ENCODE peak calls at places on chromosomes 11 and 22, in seven cellular contexts. U is astrocyte of the spinal cord, H is fibroblast of pulmonary artery, Z is fibroblast of the aortic adventitia, Q is SJSA1, G is dorsolateral prefrontal cortex, L is IMR-90. D is an unnamed sample.

GRCh38 chr22:25753252-25753651 is 11.3 kb downstream of the MYO18B start:
- DNase-seq in Q (no peak), H (no peak), L (no peak), G (no peak), U (no peak), Z (no peak), D (no peak)

GRCh38 chr11:22633354-22633902 is 7.8 kb upstream of the FANCF start:
- DNase-seq in G (no peak), Z (no peak), Q (no peak), H (no peak), L (no peak), U (no peak), D (peak; percentile 8)

GRCh38 chr11:65401073-65401802 is 14.8 kb downstream of the FRMD8 start:
- DNase-seq in L (no peak), Z (no peak), G (no peak), Q (no peak), H (no peak), U (no peak), D (no peak)

GRCh38 chr22:24325105-24325757 is 54.6 kb downstream of the SPECC1L start:
- DNase-seq in U (peak; percentile 87), G (no peak), Z (peak; percentile 94), L (peak; percentile 92), Q (peak; percentile 54), H (peak; percentile 92), D (peak; percentile 63)

GRCh38 chr11:39174965-39175364 is 2284.5 kb downstream of the LRRC4C start:
- DNase-seq in U (no peak), Z (no peak), Q (no peak), L (no peak), H (no peak), G (no peak), D (no peak)

GRCh38 chr11:115869780-115870431 is 365.7 kb upstream of the CADM1 start:
- DNase-seq in G (no peak), U (peak; percentile 5), H (peak; percentile 3), L (peak; percentile 51), Q (peak; percentile 46), Z (no peak), D (peak; percentile 1)

GRCh38 chr11:45483361-45483760 is 182.1 kb downstream of the CHST1 start:
- DNase-seq in G (no peak), Z (no peak), Q (no peak), H (no peak), U (no peak), L (no peak), D (no peak)

GRCh38 chr11:3954448-3955298 is 99.2 kb downstream of the STIM1 start:
- DNase-seq in H (no peak), G (no peak), L (peak; percentile 58), U (peak; percentile 43), Z (no peak), Q (no peak), D (peak; percentile 92)

GRCh38 chr11:77195071-77195705 is 67.1 kb downstream of the MYO7A start:
- DNase-seq in Z (no peak), Q (no peak), U (no peak), H (no peak), L (no peak), G (peak; percentile 24), D (no peak)

GRCh38 chr11:35373284-35373933 is 45.9 kb downstream of the SLC1A2 start:
- DNase-seq in L (peak; percentile 27), U (no peak), Z (no peak), Q (no peak), H (no peak), G (no peak), D (peak; percentile 8)

GRCh38 chr11:119306373-119306890 is 10.5 kb downstream of the MCAM start:
- DNase-seq in Z (peak; percentile 19), H (peak; percentile 49), U (no peak), G (no peak), Q (no peak), L (peak; percentile 42), D (no peak)

GRCh38 chr22:37745548-37746365 is 48.9 kb downstream of the TRIOBP start:
- DNase-seq in Z (peak; percentile 80), H (peak; percentile 85), Q (peak; percentile 91), G (peak; percentile 87), L (peak; percentile 84), U (peak; percentile 91), D (peak; percentile 91)

GRCh38 chr11:86421976-86422770 is 47.5 kb downstream of the CCDC81 start:
- DNase-seq in L (no peak), U (no peak), H (no peak), Q (no peak), G (no peak), Z (no peak), D (peak; percentile 19)

GRCh38 chr22:46011627-46012181 is 34.7 kb upstream of the WNT7B start:
- DNase-seq in Q (no peak), G (peak; percentile 29), L (no peak), Z (no peak), U (no peak), H (no peak), D (no peak)

GRCh38 chr22:48173061-48173849 is 1410.8 kb downstream of the TBC1D22A start:
- DNase-seq in U (no peak), Q (no peak), L (no peak), H (no peak), Z (no peak), G (no peak), D (no peak)

GRCh38 chr22:32164084-32164894 is 5.2 kb upstream of the C22orf42 start:
- DNase-seq in Z (no peak), H (no peak), U (no peak), Q (peak; percentile 24), L (no peak), G (no peak), D (no peak)

GRCh38 chr22:48161354-48161753 is 1398.9 kb downstream of the TBC1D22A start:
- DNase-seq in L (no peak), H (no peak), Q (no peak), U (no peak), G (no peak), Z (no peak), D (no peak)

GRCh38 chr11:119661226-119661625 is 67.8 kb downstream of the NECTIN1 start:
- DNase-seq in Q (no peak), Z (no peak), H (no peak), U (no peak), L (no peak), G (no peak), D (no peak)

GRCh38 chr11:76768091-76769047 is 14.8 kb upstream of the TSKU start:
- DNase-seq in L (no peak), G (no peak), Z (peak; percentile 53), H (peak; percentile 28), Q (no peak), U (no peak), D (peak; percentile 57)

GRCh38 chr11:20840341-20840740 is 171.0 kb downstream of the NELL1 start:
- DNase-seq in Q (no peak), L (no peak), U (no peak), H (no peak), Z (no peak), G (no peak), D (no peak)

GRCh38 chr11:122743949-122744876 is 88.7 kb downstream of the UBASH3B start:
- DNase-seq in L (no peak), G (no peak), H (no peak), U (no peak), Z (no peak), Q (no peak), D (no peak)

GRCh38 chr11:47327949-47328348 is 24.6 kb downstream of the MYBPC3 start:
- DNase-seq in G (no peak), L (no peak), Q (peak; percentile 36), H (no peak), Z (no peak), U (no peak), D (no peak)

GRCh38 chr11:20337526-20338154 is 25.9 kb upstream of the HTATIP2 start:
- DNase-seq in H (peak; percentile 48), Q (no peak), Z (peak; percentile 43), U (peak; percentile 29), L (peak; percentile 11), G (no peak), D (peak; percentile 39)

GRCh38 chr11:58613228-58613627 is 9.2 kb upstream of the CNTF start:
- DNase-seq in Z (no peak), Q (no peak), U (no peak), L (no peak), G (no peak), H (no peak), D (no peak)

GRCh38 chr11:83768476-83768875 is 482.3 kb upstream of the CCDC90B start:
- DNase-seq in Q (no peak), H (no peak), L (no peak), Z (no peak), U (no peak), G (no peak), D (no peak)
- H3K4me3 ChIP-seq in Q (no peak overlapping the region), H (no peak overlapping the region), L (no peak overlapping the region), Z (no peak overlapping the region), U (no peak overlapping the region), G (no peak overlapping the region), D (no peak overlapping the region)

GRCh38 chr11:124951341-124951740 is 2.7 kb upstream of the CCDC15 start:
- DNase-seq in G (no peak), H (no peak), Z (no peak), L (no peak), Q (no peak), U (no peak), D (no peak)

GRCh38 chr11:124950606-124951330 is 3.2 kb upstream of the CCDC15 start:
- DNase-seq in Q (no peak), L (no peak), G (no peak), H (no peak), U (no peak), Z (no peak), D (no peak)

GRCh38 chr11:124953753-124954624 is at the start of gene CCDC15:
- DNase-seq in L (peak; percentile 97), U (peak; percentile 98), Z (peak; percentile 96), Q (peak; percentile 95), H (peak; percentile 98), G (peak; percentile 98), D (peak; percentile 98)
- H3K4me3 ChIP-seq in L (peak within 1 kb of the TSS; percentile 60), U (peak within 1 kb of the TSS; percentile 71), Z (peak within 1 kb of the TSS; percentile 72), Q (peak within 1 kb of the TSS; percentile 54), H (peak within 1 kb of the TSS; percentile 74), G (peak within 1 kb of the TSS; percentile 73), D (peak within 1 kb of the TSS; percentile 87)

GRCh38 chr11:69048718-69049489 is at the start of gene TPCN2:
- DNase-seq in Q (peak; percentile 99), L (peak; percentile 96), U (peak; percentile 98), Z (peak; percentile 95), H (peak; percentile 97), G (peak; percentile 94), D (peak; percentile 96)
- H3K4me3 ChIP-seq in Q (peak within 1 kb of the TSS; percentile 95), L (peak within 1 kb of the TSS; percentile 60), U (peak within 1 kb of the TSS; percentile 76), Z (peak within 1 kb of the TSS; percentile 82), H (peak within 1 kb of the TSS; percentile 75), G (peak within 1 kb of the TSS; percentile 99), D (peak within 1 kb of the TSS; percentile 76)

GRCh38 chr22:17271711-17272451 is 52.6 kb upstream of the ADA2 start:
- DNase-seq in L (no peak), Z (no peak), Q (no peak), G (no peak), H (no peak), U (no peak), D (no peak)

GRCh38 chr22:17268501-17269223 is 49.4 kb upstream of the ADA2 start:
- DNase-seq in U (no peak), G (no peak), H (no peak), Z (no peak), Q (no peak), L (no peak), D (no peak)

GRCh38 chr22:17269607-17270261 is 50.5 kb upstream of the ADA2 start:
- DNase-seq in Z (no peak), H (no peak), L (no peak), Q (no peak), G (no peak), U (no peak), D (no peak)

GRCh38 chr22:17269224-17269606 is 50.0 kb upstream of the ADA2 start:
- DNase-seq in U (no peak), L (no peak), Q (no peak), Z (no peak), H (no peak), G (no peak), D (no peak)

GRCh38 chr22:17272511-17272991 is 53.3 kb upstream of the ADA2 start:
- DNase-seq in G (no peak), L (no peak), H (no peak), Q (no peak), U (no peak), Z (no peak), D (no peak)
- H3K4me3 ChIP-seq in G (no peak overlapping the region), L (no peak overlapping the region), H (no peak overlapping the region), Q (no peak overlapping the region), U (no peak overlapping the region), Z (no peak overlapping the region), D (no peak overlapping the region)

D was measured in epithelial cell of esophagus.